ENCODE peak calls at places on chromosomes 16 and 17, in eight cellular contexts. M is Caco-2; F is fibroblast of the aortic adventitia; T is HepG2; W is RWPE1; C is H9; L is CD4-positive, alpha-beta T cell; G is tibial nerve. S is an unnamed sample.

GRCh38 chr16:16992986-16993783 is 477.6 kb downstream of the XYLT1 start:
- DNase-seq in T (no peak), W (no peak), F (no peak), C (no peak), L (peak), M (no peak), G (no peak), S (no peak)

GRCh38 chr17:61230972-61231820 is 168.4 kb upstream of the TBX2 start:
- DNase-seq in F (no peak), M (peak), C (no peak), W (no peak), G (no peak), L (no peak), T (no peak), S (no peak)

GRCh38 chr17:14731591-14731990 is 430.7 kb downstream of the HS3ST3B1 start:
- DNase-seq in M (no peak), G (no peak), C (no peak), F (no peak), W (no peak), T (no peak), L (no peak), S (no peak)

GRCh38 chr17:36888236-36888957 is 48.9 kb upstream of the LHX1 start:
- DNase-seq in T (no peak), G (no peak), M (no peak), F (no peak), C (no peak), L (no peak), W (no peak), S (no peak)

GRCh38 chr17:75856062-75856681 is 1.0 kb upstream of the WBP2 start:
- DNase-seq in T (peak), W (peak), L (no peak), C (no peak), M (no peak), F (peak), G (peak), S (peak)

GRCh38 chr17:7070712-7071111 is 9.3 kb downstream of the CLEC10A start:
- DNase-seq in T (no peak), W (no peak), F (no peak), C (no peak), G (no peak), M (no peak), L (no peak), S (no peak)

GRCh38 chr16:87661561-87661960 is 59.3 kb downstream of the JPH3 start:
- DNase-seq in C (peak), G (no peak), W (peak), F (peak), T (peak), M (peak), L (no peak), S (peak)

GRCh38 chr16:57167951-57168350 is 17.9 kb downstream of the PSME3IP1 start:
- DNase-seq in M (no peak), L (no peak), W (peak), G (no peak), F (peak), C (no peak), T (peak), S (peak)

GRCh38 chr17:74514632-74515035 is 16.6 kb downstream of the CD300LB start:
- DNase-seq in M (peak), G (no peak), F (no peak), L (no peak), T (no peak), W (peak), C (no peak), S (no peak)

GRCh38 chr17:40993856-40994255 is at the start of gene KRTAP3-3:
- DNase-seq in W (no peak), F (no peak), C (no peak), L (no peak), G (no peak), M (no peak), T (no peak), S (no peak)

GRCh38 chr16:908526-909155 is 62.1 kb downstream of the LMF1 start:
- DNase-seq in T (no peak), F (no peak), W (no peak), C (no peak), L (no peak), M (no peak), G (no peak), S (no peak)

GRCh38 chr16:27177031-27177774 is 26.1 kb upstream of the KDM8 start:
- DNase-seq in T (no peak), M (no peak), F (peak), G (no peak), W (peak), L (no peak), C (no peak), S (peak)

GRCh38 chr16:27175888-27176287 is 27.4 kb upstream of the KDM8 start:
- DNase-seq in F (no peak), C (no peak), G (no peak), M (no peak), T (no peak), W (no peak), L (no peak), S (no peak)

GRCh38 chr16:27179500-27180072 is 23.7 kb upstream of the KDM8 start:
- DNase-seq in L (peak), G (peak), W (no peak), F (peak), T (peak), C (peak), M (peak), S (peak)

GRCh38 chr16:27181020-27181419 is 22.3 kb upstream of the KDM8 start:
- DNase-seq in G (no peak), W (no peak), F (no peak), M (no peak), C (peak), L (no peak), T (no peak), S (no peak)
- TF ChIP-seq CTCF in G (no peak), W (no peak), F (no peak), M (peak), C (peak), L (no peak), T (peak), S (no peak)

GRCh38 chr16:71513302-71513701 is 12.9 kb upstream of the CHST4 start:
- DNase-seq in M (no peak), T (no peak), W (no peak), F (no peak), G (no peak), C (no peak), L (no peak), S (no peak)
- TF ChIP-seq CTCF in M (no peak), T (no peak), W (no peak), F (no peak), G (no peak), C (no peak), L (no peak), S (no peak)

DNA sequence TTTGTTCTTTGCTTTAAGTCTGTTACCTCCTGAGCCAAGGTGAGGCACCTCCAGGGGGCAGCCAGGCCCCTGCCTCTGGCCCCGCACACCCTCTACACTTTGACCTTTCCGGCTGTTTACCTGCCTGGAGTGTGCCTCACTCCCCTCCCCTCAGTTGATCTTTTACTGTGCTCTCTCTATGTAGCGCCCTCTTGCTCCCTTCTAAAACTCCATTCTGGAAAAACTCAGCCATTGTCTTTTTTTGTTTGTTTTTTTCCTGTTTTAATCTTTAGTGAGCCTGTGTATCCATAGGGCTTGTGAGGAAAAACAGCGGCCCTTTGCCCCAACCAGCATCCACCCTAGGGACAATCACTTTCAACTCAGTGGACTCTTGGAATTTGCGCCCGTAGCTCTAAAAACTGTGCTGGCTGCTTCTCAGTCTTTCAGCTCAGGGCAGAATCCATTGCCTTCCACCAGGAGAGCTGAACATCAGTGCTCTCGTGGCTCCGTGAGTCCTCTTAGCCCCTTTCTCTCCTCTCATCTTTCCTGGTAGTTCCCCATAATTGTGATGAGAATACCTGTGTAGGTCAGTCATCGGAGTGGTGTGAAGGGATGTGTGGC is 4.3 kb downstream of the AMDHD2 start:
- DNase-seq in W (no peak), M (peak), G (no peak), T (peak), C (peak), F (no peak), L (no peak), S (no peak)
- TF ChIP-seq CTCF in W (no peak), M (peak), G (no peak), T (peak), C (peak), F (no peak), L (no peak), S (no peak)

DNA sequence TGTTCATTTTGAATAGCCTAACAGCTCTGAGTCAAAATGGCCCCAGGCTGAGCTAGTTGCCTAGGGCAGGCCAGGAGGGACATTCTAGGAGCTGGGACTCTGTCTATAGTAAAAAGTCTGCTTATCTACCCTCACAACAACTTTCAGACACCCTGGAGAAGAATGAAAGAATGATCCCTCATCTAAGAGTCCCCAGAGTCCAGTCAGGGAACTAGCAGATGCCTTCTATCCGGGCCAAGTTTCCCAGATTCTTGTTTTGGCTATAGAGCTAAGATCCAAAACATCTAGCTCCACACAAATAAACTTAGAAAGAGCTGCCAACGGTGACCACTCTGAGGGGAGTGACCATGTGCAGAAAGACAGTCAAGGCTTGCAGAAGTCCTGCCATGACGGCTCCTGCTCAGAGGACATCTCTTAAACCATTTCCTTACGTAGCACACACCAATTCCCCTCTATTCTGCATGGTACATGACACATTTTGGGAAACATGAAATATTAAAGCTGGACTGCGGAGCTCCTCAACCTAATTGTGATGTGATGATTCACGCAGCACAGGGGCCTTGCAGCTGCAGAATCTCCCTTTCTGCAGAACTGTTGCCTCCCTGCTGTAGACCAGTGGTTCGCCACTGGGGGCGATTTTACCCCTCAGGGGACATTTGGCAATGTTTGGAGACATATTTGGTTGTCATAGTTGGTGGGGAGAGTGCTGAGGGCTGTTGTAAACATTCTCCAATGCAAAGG is 24.2 kb downstream of the FAM20A start:
- DNase-seq in L (no peak), T (no peak), W (no peak), F (peak), G (no peak), M (no peak), C (no peak), S (no peak)
- TF ChIP-seq CTCF in L (no peak), T (no peak), W (no peak), F (peak), G (no peak), M (no peak), C (no peak), S (no peak)

GRCh38 chr17:45301674-45302073 is 15.1 kb downstream of the MAP3K14 start:
- DNase-seq in F (no peak), W (no peak), C (no peak), M (no peak), G (no peak), L (no peak), T (no peak), S (no peak)

GRCh38 chr17:45305532-45306087 is 11.2 kb downstream of the MAP3K14 start:
- DNase-seq in T (no peak), M (no peak), F (no peak), L (no peak), G (no peak), W (no peak), C (no peak), S (no peak)

GRCh38 chr17:45300060-45300751 is 16.6 kb downstream of the MAP3K14 start:
- DNase-seq in M (no peak), L (no peak), C (no peak), T (no peak), W (no peak), G (no peak), F (no peak), S (no peak)

GRCh38 chr17:45306094-45306493 is 10.7 kb downstream of the MAP3K14 start:
- DNase-seq in T (no peak), L (no peak), W (no peak), G (no peak), C (no peak), F (no peak), M (no peak), S (no peak)

GRCh38 chr17:45302649-45303173 is 14.1 kb downstream of the MAP3K14 start:
- DNase-seq in C (no peak), G (no peak), W (no peak), T (no peak), L (no peak), F (peak), M (no peak), S (no peak)
- TF ChIP-seq CTCF in C (no peak), G (no peak), W (no peak), T (no peak), L (no peak), F (no peak), M (no peak), S (no peak)